ENCODE peak calls at places on chromosome 18, in seven cellular contexts. One of them, this sample, is unnamed.
A peak's percentile ranks its signal among the peaks of the same experiment; 100 is the strongest.

GRCh38 chr18:35837922-35838496 is 134.5 kb upstream of the RMP24 start:
- DNase-seq in cardiac muscle cell: no peak
- DNase-seq in epithelial cell of esophagus: no peak
- DNase-seq in GM13976: no peak
- DNase-seq in omental fat pad: no peak
- DNase-seq in NCI-H69: no peak
- DNase-seq in HS-5: no peak
- DNase-seq in this sample: no peak

GRCh38 chr18:25953111-25953510 is 137.3 kb downstream of the SS18 start:
- DNase-seq in NCI-H69: no peak
- DNase-seq in GM13976: no peak
- DNase-seq in epithelial cell of esophagus: peak; percentile 3
- DNase-seq in cardiac muscle cell: no peak
- DNase-seq in HS-5: no peak
- DNase-seq in omental fat pad: no peak
- DNase-seq in this sample: no peak

GRCh38 chr18:23635283-23636040 is 27.2 kb downstream of the ANKRD29 start:
- DNase-seq in NCI-H69: peak; percentile 79
- DNase-seq in HS-5: no peak
- DNase-seq in GM13976: no peak
- DNase-seq in cardiac muscle cell: peak; percentile 26
- DNase-seq in epithelial cell of esophagus: peak; percentile 55
- DNase-seq in omental fat pad: no peak
- DNase-seq in this sample: no peak

GRCh38 chr18:7349181-7349837 is 118.4 kb downstream of the LRRC30 start:
- DNase-seq in omental fat pad: no peak
- DNase-seq in GM13976: no peak
- DNase-seq in HS-5: no peak
- DNase-seq in cardiac muscle cell: no peak
- DNase-seq in NCI-H69: no peak
- DNase-seq in epithelial cell of esophagus: no peak
- DNase-seq in this sample: no peak

GRCh38 chr18:55069497-55069896 is 110.2 kb upstream of the CCDC68 start:
- DNase-seq in HS-5: no peak
- DNase-seq in NCI-H69: no peak
- DNase-seq in omental fat pad: no peak
- DNase-seq in cardiac muscle cell: no peak
- DNase-seq in GM13976: peak; percentile 42
- DNase-seq in epithelial cell of esophagus: no peak
- DNase-seq in this sample: no peak

GRCh38 chr18:13265901-13266207 is 47.3 kb downstream of the LDLRAD4 start:
- DNase-seq in HS-5: no peak
- DNase-seq in omental fat pad: no peak
- DNase-seq in NCI-H69: no peak
- DNase-seq in epithelial cell of esophagus: no peak
- DNase-seq in cardiac muscle cell: no peak
- DNase-seq in GM13976: no peak
- DNase-seq in this sample: no peak

GRCh38 chr18:22871809-22872525 is 61.2 kb upstream of the RBBP8 start:
- DNase-seq in GM13976: no peak
- DNase-seq in HS-5: no peak
- DNase-seq in cardiac muscle cell: peak; percentile 52
- DNase-seq in NCI-H69: peak; percentile 31
- DNase-seq in omental fat pad: no peak
- DNase-seq in epithelial cell of esophagus: no peak
- DNase-seq in this sample: no peak

GRCh38 chr18:9575558-9575957 is 38.8 kb downstream of the PPP4R1 start:
- DNase-seq in GM13976: peak; percentile 38
- DNase-seq in epithelial cell of esophagus: peak; percentile 97
- DNase-seq in HS-5: peak; percentile 69
- DNase-seq in NCI-H69: peak; percentile 99
- DNase-seq in cardiac muscle cell: peak; percentile 99
- DNase-seq in omental fat pad: peak; percentile 48
- DNase-seq in this sample: peak; percentile 76

GRCh38 chr18:48892146-48892855 is 58.5 kb downstream of the SMAD7 start:
- DNase-seq in NCI-H69: peak; percentile 96
- DNase-seq in HS-5: no peak
- DNase-seq in GM13976: no peak
- DNase-seq in cardiac muscle cell: no peak
- DNase-seq in epithelial cell of esophagus: peak; percentile 65
- DNase-seq in omental fat pad: no peak
- DNase-seq in this sample: peak; percentile 56

GRCh38 chr18:46536215-46536874 is 120.7 kb downstream of the LOXHD1 start:
- DNase-seq in cardiac muscle cell: peak; percentile 5
- DNase-seq in epithelial cell of esophagus: peak; percentile 88
- DNase-seq in HS-5: no peak
- DNase-seq in NCI-H69: peak; percentile 54
- DNase-seq in GM13976: no peak
- DNase-seq in omental fat pad: no peak
- DNase-seq in this sample: no peak

GRCh38 chr18:23683671-23684070 is 5.6 kb upstream of the LAMA3 start:
- DNase-seq in NCI-H69: no peak
- DNase-seq in omental fat pad: no peak
- DNase-seq in cardiac muscle cell: peak; percentile 32
- DNase-seq in epithelial cell of esophagus: no peak
- DNase-seq in GM13976: no peak
- DNase-seq in HS-5: no peak
- DNase-seq in this sample: no peak

GRCh38 chr18:59874166-59874565 is 25.6 kb upstream of the PMAIP1 start:
- DNase-seq in NCI-H69: no peak
- DNase-seq in HS-5: peak; percentile 64
- DNase-seq in omental fat pad: no peak
- DNase-seq in epithelial cell of esophagus: peak; percentile 73
- DNase-seq in GM13976: no peak
- DNase-seq in cardiac muscle cell: peak; percentile 61
- DNase-seq in this sample: peak; percentile 48

GRCh38 chr18:51339866-51340265 is 142.4 kb upstream of the MEX3C start:
- DNase-seq in epithelial cell of esophagus: peak; percentile 72
- DNase-seq in NCI-H69: peak; percentile 26
- DNase-seq in cardiac muscle cell: peak; percentile 58
- DNase-seq in GM13976: no peak
- DNase-seq in omental fat pad: no peak
- DNase-seq in HS-5: no peak
- DNase-seq in this sample: no peak

GRCh38 chr18:10416020-10416419 is 38.4 kb upstream of the APCDD1 start:
- DNase-seq in cardiac muscle cell: no peak
- DNase-seq in HS-5: no peak
- DNase-seq in omental fat pad: no peak
- DNase-seq in GM13976: no peak
- DNase-seq in epithelial cell of esophagus: no peak
- DNase-seq in NCI-H69: no peak
- DNase-seq in this sample: no peak

GRCh38 chr18:75276813-75277628 is 66.4 kb downstream of the TSHZ1 start:
- DNase-seq in NCI-H69: peak; percentile 88
- DNase-seq in HS-5: no peak
- DNase-seq in cardiac muscle cell: no peak
- DNase-seq in GM13976: no peak
- DNase-seq in epithelial cell of esophagus: peak; percentile 8
- DNase-seq in omental fat pad: no peak
- DNase-seq in this sample: no peak

GRCh38 chr18:74914052-74914591 is 294.8 kb downstream of the PTGR3 start:
- DNase-seq in omental fat pad: no peak
- DNase-seq in NCI-H69: no peak
- DNase-seq in epithelial cell of esophagus: no peak
- DNase-seq in GM13976: no peak
- DNase-seq in HS-5: no peak
- DNase-seq in cardiac muscle cell: no peak
- DNase-seq in this sample: no peak

GRCh38 chr18:24949908-24950307 is 402.1 kb downstream of the ZNF521 start:
- DNase-seq in HS-5: no peak
- DNase-seq in cardiac muscle cell: no peak
- DNase-seq in NCI-H69: peak; percentile 100
- DNase-seq in epithelial cell of esophagus: no peak
- DNase-seq in GM13976: no peak
- DNase-seq in omental fat pad: no peak
- DNase-seq in this sample: no peak

GRCh38 chr18:489244-490023 is 11.1 kb downstream of the COLEC12 start:
- DNase-seq in cardiac muscle cell: peak; percentile 65
- DNase-seq in NCI-H69: no peak
- DNase-seq in GM13976: no peak
- DNase-seq in omental fat pad: no peak
- DNase-seq in epithelial cell of esophagus: peak; percentile 9
- DNase-seq in HS-5: no peak
- DNase-seq in this sample: no peak

This sample was measured in suprapubic skin.